ENCODE peak calls at places on chromosomes 3 and 15, in four cellular contexts. B, C, X and N are unnamed samples.

GRCh38 chr3:71022552-71023335 is 560.8 kb downstream of the FOXP1 start:
- DNase-seq in B (peak; percentile 42), C (no peak), X (no peak), N (peak; percentile 39)

GRCh38 chr3:134852132-134852531 is 57.1 kb downstream of the EPHB1 start:
- DNase-seq in B (no peak), C (no peak), X (no peak), N (no peak)

GRCh38 chr3:124577494-124578167 is 152.6 kb upstream of the UMPS start:
- DNase-seq in B (no peak), C (peak; percentile 51), X (no peak), N (no peak)

GRCh38 chr3:30256474-30256873 is 349.9 kb upstream of the TGFBR2 start:
- DNase-seq in B (no peak), C (no peak), X (no peak), N (no peak)

GRCh38 chr3:192038726-192039125 is 577.8 kb downstream of the PYDC2 start:
- DNase-seq in B (no peak), C (no peak), X (no peak), N (no peak)

GRCh38 chr15:85749261-85750151 is 45.2 kb downstream of the KLHL25 start:
- DNase-seq in B (no peak), C (no peak), X (no peak), N (no peak)

GRCh38 chr3:24591661-24592555 is 97.3 kb upstream of the THRB start:
- DNase-seq in B (no peak), C (no peak), X (no peak), N (no peak)

GRCh38 chr15:59722451-59722850 is 33.3 kb upstream of the BNIP2 start:
- DNase-seq in B (no peak), C (no peak), X (no peak), N (no peak)

GRCh38 chr3:48919215-48920138 is 835 bp downstream of the ARIH2 start:
- DNase-seq in B (peak; percentile 8), C (peak; percentile 74), X (peak; percentile 16), N (peak; percentile 64)

GRCh38 chr3:195754141-195754540 is 33.4 kb downstream of the MUC20 start:
- DNase-seq in B (no peak), C (no peak), X (no peak), N (no peak)

GRCh38 chr15:29089731-29090616 is 179.6 kb downstream of the NSMCE3 start:
- DNase-seq in B (no peak), C (no peak), X (no peak), N (peak; percentile 30)

GRCh38 chr3:170438836-170439235 is 20.2 kb downstream of the CLDN11 start:
- DNase-seq in B (no peak), C (no peak), X (no peak), N (no peak)

GRCh38 chr3:157856078-157856939 is 249.9 kb downstream of the SHOX2 start:
- DNase-seq in B (no peak), C (no peak), X (no peak), N (no peak)

GRCh38 chr3:155934215-155934614 is 63.8 kb downstream of the GMPS start:
- DNase-seq in B (no peak), C (no peak), X (no peak), N (no peak)

GRCh38 chr3:108292905-108293328 is 3.4 kb upstream of the HHLA2 start:
- DNase-seq in B (no peak), C (peak; percentile 37), X (no peak), N (no peak)

GRCh38 chr3:11592460-11593298 is 51.0 kb downstream of the VGLL4 start:
- DNase-seq in B (no peak), C (no peak), X (no peak), N (peak; percentile 30)

GRCh38 chr15:65292938-65293518 is 2.8 kb upstream of the RNU5A-1 start:
- DNase-seq in B (no peak), C (no peak), X (no peak), N (no peak)

GRCh38 chr15:71312731-71313460 is 197.6 kb downstream of the THSD4 start:
- DNase-seq in B (no peak), C (no peak), X (no peak), N (no peak)

GRCh38 chr3:175716451-175716850 is 857.3 kb downstream of the NAALADL2 start:
- DNase-seq in B (no peak), C (no peak), X (no peak), N (no peak)

GRCh38 chr3:180447156-180447555 is 154.8 kb upstream of the TTC14 start:
- DNase-seq in B (no peak), C (no peak), X (no peak), N (no peak)

GRCh38 chr15:83842281-83842680 is 188.4 kb downstream of the ADAMTSL3 start:
- DNase-seq in B (no peak), C (no peak), X (no peak), N (no peak)

GRCh38 chr3:174243194-174243593 is 615.9 kb upstream of the NAALADL2 start:
- DNase-seq in B (no peak), C (no peak), X (no peak), N (no peak)

GRCh38 chr3:80190051-80190450 is 422.3 kb upstream of the ROBO1 start:
- DNase-seq in B (no peak), C (no peak), X (no peak), N (peak; percentile 93)

GRCh38 chr3:72329354-72329753 is 518.9 kb downstream of the SHQ1 start:
- DNase-seq in B (no peak), C (no peak), X (no peak), N (no peak)

GRCh38 chr15:57134877-57135276 is 216.4 kb downstream of the TCF12 start:
- DNase-seq in B (no peak), C (no peak), X (no peak), N (peak; percentile 91)

GRCh38 chr15:53197426-53197839 is 407.3 kb upstream of the ONECUT1 start:
- DNase-seq in B (peak; percentile 84), C (peak; percentile 65), X (no peak), N (peak; percentile 75)

GRCh38 chr3:25594007-25594502 is 70.7 kb downstream of the TOP2B start:
- DNase-seq in B (peak; percentile 30), C (no peak), X (peak; percentile 48), N (peak; percentile 83)

GRCh38 chr3:136734382-136735070 is 17.7 kb downstream of the STAG1 start:
- DNase-seq in B (no peak), C (peak; percentile 28), X (no peak), N (peak; percentile 28)

GRCh38 chr3:55147856-55148720 is 220.2 kb upstream of the LRTM1 start:
- DNase-seq in B (no peak), C (no peak), X (no peak), N (no peak)